ENCODE peak calls at places on chromosomes 2 and 18, in seven cellular contexts. I, C, P, T, J, A and W are unnamed samples. For H3K4me1, the result is how much of the 10 kb centered on the place peaks cover.

GRCh38 chr2:27809761-27810241 is 38.3 kb downstream of the MRPL33 start:
- DNase-seq in I (no peak), A (peak), J (no peak), T (no peak), P (peak), C (no peak), W (no peak)

GRCh38 chr2:133837441-133838090 is 269.3 kb upstream of the NCKAP5 start:
- DNase-seq in C (no peak), I (no peak), P (no peak), J (no peak), A (peak), T (no peak), W (no peak)

GRCh38 chr2:44342854-44343253 is 18.4 kb downstream of the PREPL start:
- DNase-seq in I (no peak), P (peak), A (peak), C (no peak), T (no peak), J (no peak), W (no peak)

GRCh38 chr2:162344617-162344950 is 652 bp downstream of the GCA start:
- DNase-seq in C (no peak), P (no peak), I (no peak), A (no peak), T (no peak), J (no peak), W (no peak)

GRCh38 chr2:3789246-3789645 is 85.9 kb downstream of the DCDC2C start:
- DNase-seq in T (no peak), P (no peak), A (peak), I (no peak), J (no peak), C (no peak), W (no peak)

GRCh38 chr2:241796610-241797138 is 12.3 kb upstream of the NEU4 start:
- DNase-seq in P (no peak), I (no peak), J (no peak), A (no peak), T (peak), C (peak), W (no peak)

GRCh38 chr2:184646177-184646576 is 47.8 kb downstream of the ZNF804A start:
- DNase-seq in I (no peak), P (no peak), A (peak), C (no peak), T (no peak), J (no peak), W (no peak)

GRCh38 chr18:34592961-34593382 is 117.1 kb upstream of the DTNA start:
- DNase-seq in I (peak), T (peak), P (no peak), A (peak), C (no peak), J (peak), W (peak)

GRCh38 chr2:42962521-42962953 is 170.2 kb upstream of the HAAO start:
- DNase-seq in A (peak), P (no peak), J (no peak), I (no peak), C (peak), T (no peak), W (no peak)

GRCh38 chr2:3287896-3288295 is 89.7 kb downstream of the EIPR1 start:
- DNase-seq in T (no peak), J (no peak), I (no peak), C (peak), P (no peak), A (no peak), W (no peak)

GRCh38 chr2:39059366-39059952 is 61.4 kb downstream of the SOS1 start:
- DNase-seq in P (peak), C (no peak), I (no peak), T (no peak), A (peak), J (no peak), W (no peak)

GRCh38 chr2:134657650-134658250 is 61.0 kb downstream of the TMEM163 start:
- DNase-seq in A (no peak), T (no peak), J (no peak), I (no peak), C (no peak), P (peak), W (no peak)

GRCh38 chr18:76232010-76232409 is 263.0 kb downstream of the ZNF516 start:
- DNase-seq in P (no peak), I (no peak), C (no peak), A (no peak), J (no peak), T (no peak), W (no peak)

GRCh38 chr2:210663574-210663973 is 107.2 kb downstream of the CPS1 start:
- DNase-seq in I (no peak), A (peak), T (no peak), C (no peak), J (no peak), P (peak), W (no peak)

GRCh38 chr2:26561376-26561775 is 79.8 kb downstream of the CIB4 start:
- DNase-seq in I (no peak), T (no peak), P (no peak), C (no peak), A (no peak), J (no peak), W (no peak)

GRCh38 chr2:150230616-150231015 is 256.9 kb downstream of the RND3 start:
- DNase-seq in T (no peak), P (no peak), J (no peak), C (no peak), A (no peak), I (no peak), W (no peak)

GRCh38 chr2:241804326-241805276 is 4.4 kb upstream of the NEU4 start:
- DNase-seq in J (no peak), C (peak), P (peak), I (no peak), A (no peak), T (peak), W (no peak)

GRCh38 chr2:111712940-111713339 is 171.1 kb downstream of the ANAPC1 start:
- DNase-seq in C (no peak), T (no peak), P (no peak), A (no peak), I (no peak), J (no peak), W (no peak)

GRCh38 chr2:28454016-28454930 is 41.6 kb upstream of the PLB1 start:
- DNase-seq in P (no peak), T (no peak), I (no peak), A (peak), C (peak), J (no peak), W (no peak)

GRCh38 chr2:2662037-2662846 is 331.2 kb upstream of the MYT1L start:
- DNase-seq in P (no peak), A (peak), J (peak), I (no peak), C (no peak), T (no peak), W (peak)

GRCh38 chr2:216319771-216320170 is 52.5 kb downstream of the MARCHF4 start:
- DNase-seq in I (no peak), C (no peak), P (peak), J (no peak), A (peak), T (no peak), W (no peak)

GRCh38 chr2:186949716-186950256 is 100.8 kb upstream of the ZSWIM2 start:
- DNase-seq in J (no peak), P (no peak), I (no peak), A (no peak), T (no peak), C (no peak), W (peak)

GRCh38 chr2:176114930-176115625 is 1.5 kb upstream of the HOXD10 start:
- DNase-seq in P (no peak), J (peak), C (peak), I (peak), T (no peak), A (no peak), W (no peak)

GRCh38 chr2:18510775-18511174 is 49.7 kb downstream of the RDH14 start:
- DNase-seq in C (no peak), P (no peak), T (no peak), A (no peak), J (no peak), I (no peak), W (no peak)

GRCh38 chr2:235533203-235533602 is 39.4 kb downstream of the AGAP1 start:
- DNase-seq in C (no peak), J (no peak), I (no peak), T (no peak), P (no peak), A (no peak), W (no peak)

GRCh38 chr2:30511122-30512083 is 64.4 kb downstream of the LCLAT1 start:
- DNase-seq in C (no peak), J (peak), P (peak), A (peak), I (no peak), T (peak), W (peak)

GRCh38 chr2:233832869-233833812 is 21.2 kb downstream of the HJURP start:
- DNase-seq in C (peak), P (peak), J (no peak), A (peak), I (no peak), T (no peak), W (no peak)

GRCh38 chr2:134452042-134452733 is 198.3 kb downstream of the MGAT5 start:
- DNase-seq in P (no peak), A (no peak), I (no peak), T (no peak), J (peak), C (no peak), W (no peak)

GRCh38 chr2:72330673-72331072 is 183.0 kb upstream of the CYP26B1 start:
- DNase-seq in I (no peak), J (no peak), A (peak), C (no peak), P (no peak), T (no peak), W (no peak)

GRCh38 chr2:6855860-6856547 is 9.7 kb downstream of the CMPK2 start:
- DNase-seq in I (no peak), C (no peak), T (no peak), A (no peak), P (no peak), J (no peak), W (no peak)
- TF ChIP-seq CTCF in I (no peak), C (no peak), T (no peak), A (no peak), P (no peak), J (no peak), W (no peak)

GRCh38 chr18:50315100-50315871 is 27.8 kb upstream of the CXXC1 start:
- DNase-seq in P (no peak), A (no peak), I (no peak), J (no peak), T (no peak), C (no peak), W (no peak)
- H3K4me1 ChIP-seq in P (under half), A (under half), I (under half), J (under half), T (under half), C (under half), W (under half)

DNA sequence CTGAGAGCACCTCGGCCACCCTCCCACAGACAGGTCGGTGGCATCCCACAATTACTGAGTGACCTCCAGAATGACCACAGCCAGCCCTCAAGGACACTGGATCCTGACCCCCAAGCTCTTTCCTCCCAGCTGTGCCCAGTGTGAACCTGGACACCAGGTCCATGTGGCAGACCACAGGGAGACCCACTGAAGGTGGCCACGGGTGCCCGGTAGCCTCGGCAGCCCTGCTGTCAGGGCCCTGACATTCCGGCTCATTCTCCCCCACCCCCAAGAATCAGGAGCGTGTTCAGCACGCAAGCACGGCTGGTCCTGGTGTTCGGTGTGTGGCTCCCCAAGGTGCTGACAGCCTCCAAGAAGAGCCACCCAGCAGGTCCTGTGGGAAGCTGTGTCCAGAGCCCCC is 32.8 kb downstream of the AQP12A start:
- DNase-seq in A (no peak), I (no peak), J (no peak), T (no peak), P (no peak), C (no peak), W (no peak)
- TF ChIP-seq POLR2A in A (no peak), I (no peak), J (no peak), T (no peak), P (no peak), C (no peak), W (no peak)

GRCh38 chr2:81260320-81260719 is 955.8 kb upstream of the LRRTM1 start:
- DNase-seq in C (no peak), I (no peak), A (no peak), T (no peak), J (no peak), P (no peak), W (no peak)

GRCh38 chr2:81263989-81264388 is 959.4 kb upstream of the LRRTM1 start:
- DNase-seq in T (no peak), I (no peak), J (no peak), C (no peak), A (no peak), P (no peak), W (no peak)

DNA sequence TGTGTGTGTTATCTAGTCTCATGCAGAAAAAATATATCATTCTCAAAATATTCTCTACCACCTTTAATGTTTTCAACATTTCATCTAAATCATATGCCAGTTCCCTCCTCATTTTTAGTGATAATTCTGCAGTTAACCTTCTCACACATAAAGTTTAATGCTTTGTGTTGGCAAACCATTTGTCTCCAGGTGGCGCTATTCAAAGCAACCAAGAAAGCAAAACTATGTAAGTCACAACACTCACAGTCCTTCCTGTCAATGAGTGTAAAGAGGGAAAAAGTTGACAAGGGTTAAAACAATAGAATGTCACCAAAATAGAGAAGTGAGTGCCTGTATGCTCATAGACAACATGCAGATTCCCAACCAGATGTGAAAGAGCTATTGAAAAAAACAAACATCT is 961.6 kb upstream of the LRRTM1 start:
- DNase-seq in C (no peak), J (no peak), I (no peak), T (no peak), P (no peak), A (no peak), W (no peak)
- TF ChIP-seq CTCF in C (no peak), J (no peak), I (no peak), T (no peak), P (no peak), A (no peak), W (no peak)

DNA sequence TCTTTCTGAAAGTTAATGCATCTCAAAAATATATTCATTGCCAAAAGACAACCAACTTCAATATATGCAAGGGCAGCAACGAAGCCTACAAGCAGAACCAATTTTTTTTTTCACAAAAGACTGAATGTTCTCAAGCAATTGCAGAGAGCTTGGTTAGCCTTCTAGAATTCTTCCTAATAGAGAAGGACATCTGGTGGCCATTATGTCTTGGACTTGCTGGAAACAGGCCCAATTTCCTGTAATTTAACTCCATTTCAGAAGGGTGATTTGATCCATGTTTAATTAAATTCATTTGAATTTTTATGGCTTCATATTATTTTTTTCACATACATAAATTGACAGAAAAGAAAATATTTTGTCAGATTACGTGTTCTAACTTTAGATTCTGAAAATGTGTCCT is 208.0 kb downstream of the TPGS2 start:
- DNase-seq in A (no peak), P (no peak), I (no peak), J (no peak), T (no peak), C (no peak), W (no peak)
- H3K4me1 ChIP-seq in A (under half), P (under half), I (under half), J (under half), T (under half), C (under half), W (under half)

GRCh38 chr2:127293758-127294562 is at the start of gene ERCC3:
- DNase-seq in A (peak), P (peak), C (peak), T (peak), J (peak), I (peak), W (peak)
- TF ChIP-seq POLR2A in A (peak), P (peak), C (peak), T (no peak), J (peak), I (no peak), W (peak)